ENCODE peak calls at places on chromosomes 7 and 10, in five cellular contexts. M is neural crest cell, U is neural progenitor cell, D is HFF-Myc, V is cardiac fibroblast. G is an unnamed sample.

GRCh38 chr7:80040752-80041151 is 93.9 kb upstream of the GNAI1 start:
- DNase-seq in U (no peak), D (no peak), M (no peak), V (no peak), G (no peak)

GRCh38 chr10:120741415-120741814 is 109.7 kb upstream of the WDR11 start:
- DNase-seq in V (no peak), M (no peak), U (no peak), D (no peak), G (no peak)

GRCh38 chr10:79084972-79085597 is 16.3 kb downstream of the ZMIZ1 start:
- DNase-seq in M (no peak), D (no peak), U (no peak), V (no peak), G (no peak)

GRCh38 chr7:55172161-55172560 is 153.3 kb downstream of the EGFR start:
- DNase-seq in M (no peak), V (no peak), U (no peak), D (no peak), G (no peak)

GRCh38 chr10:69742928-69743602 is 58.6 kb upstream of the COL13A1 start:
- DNase-seq in V (peak; percentile 63), D (no peak), M (peak; percentile 65), U (peak; percentile 72), G (peak; percentile 83)

GRCh38 chr7:95682913-95683312 is 86.6 kb upstream of the PDK4 start:
- DNase-seq in V (peak; percentile 6), U (no peak), M (no peak), D (no peak), G (no peak)

GRCh38 chr10:16728266-16728665 is 89.0 kb downstream of the RSU1 start:
- DNase-seq in D (no peak), M (no peak), U (no peak), V (no peak), G (no peak)

GRCh38 chr7:98944386-98944785 is 66.1 kb downstream of the TRRAP start:
- DNase-seq in U (no peak), V (no peak), M (no peak), D (no peak), G (no peak)

GRCh38 chr7:55476852-55477780 is 95.2 kb downstream of the VOPP1 start:
- DNase-seq in V (no peak), M (no peak), D (no peak), U (no peak), G (no peak)

GRCh38 chr10:45040921-45041320 is 40.2 kb downstream of the ZNF22 start:
- DNase-seq in D (no peak), U (no peak), V (peak; percentile 10), M (no peak), G (no peak)

GRCh38 chr10:5591336-5591824 is 66.6 kb downstream of the CALML3 start:
- DNase-seq in D (no peak), M (no peak), V (no peak), U (peak; percentile 54), G (no peak)

GRCh38 chr10:86960863-86961434 is 2.5 kb downstream of the SNCG start:
- DNase-seq in M (no peak), V (no peak), U (no peak), D (no peak), G (no peak)

GRCh38 chr7:2109936-2110585 is 122.7 kb downstream of the MAD1L1 start:
- DNase-seq in M (no peak), D (peak; percentile 84), U (no peak), V (peak; percentile 79), G (no peak)

GRCh38 chr7:79317728-79318127 is 135.7 kb downstream of the MAGI2 start:
- DNase-seq in V (peak; percentile 77), D (peak; percentile 80), U (peak; percentile 4), M (no peak), G (no peak)

GRCh38 chr10:104260775-104261115 is 6.1 kb downstream of the GSTO1 start:
- DNase-seq in U (no peak), D (no peak), V (peak; percentile 75), M (no peak), G (no peak)

GRCh38 chr10:819326-819725 is 112.2 kb downstream of the LARP4B start:
- DNase-seq in D (no peak), U (no peak), M (no peak), V (peak; percentile 39), G (no peak)

GRCh38 chr7:45663167-45663921 is 89.2 kb downstream of the ADCY1 start:
- DNase-seq in M (peak; percentile 12), V (peak; percentile 14), D (no peak), U (peak; percentile 52), G (no peak)

GRCh38 chr10:29861811-29862505 is 197.4 kb downstream of the JCAD start:
- DNase-seq in V (no peak), D (no peak), U (no peak), M (no peak), G (no peak)

GRCh38 chr10:90462761-90463160 is 395.1 kb downstream of the HTR7 start:
- DNase-seq in V (no peak), M (no peak), D (no peak), U (no peak), G (no peak)

GRCh38 chr10:35876248-35876647 is 234.2 kb upstream of the FZD8 start:
- DNase-seq in D (no peak), U (no peak), M (no peak), V (peak; percentile 47), G (no peak)

GRCh38 chr7:70647801-70648491 is 484.0 kb upstream of the GALNT17 start:
- DNase-seq in D (peak; percentile 25), M (no peak), U (no peak), V (no peak), G (no peak)

GRCh38 chr10:88534072-88534665 is 48.9 kb downstream of the RNLS start:
- DNase-seq in M (no peak), V (no peak), D (no peak), U (no peak), G (no peak)

GRCh38 chr10:88540355-88540754 is 42.8 kb downstream of the RNLS start:
- DNase-seq in V (no peak), D (no peak), M (no peak), U (no peak), G (no peak)

GRCh38 chr10:88537337-88537736 is 45.8 kb downstream of the RNLS start:
- DNase-seq in M (no peak), V (no peak), U (no peak), D (no peak), G (no peak)

GRCh38 chr10:88538038-88538437 is 45.1 kb downstream of the RNLS start:
- DNase-seq in V (peak; percentile 90), D (no peak), M (no peak), U (no peak), G (no peak)

DNA sequence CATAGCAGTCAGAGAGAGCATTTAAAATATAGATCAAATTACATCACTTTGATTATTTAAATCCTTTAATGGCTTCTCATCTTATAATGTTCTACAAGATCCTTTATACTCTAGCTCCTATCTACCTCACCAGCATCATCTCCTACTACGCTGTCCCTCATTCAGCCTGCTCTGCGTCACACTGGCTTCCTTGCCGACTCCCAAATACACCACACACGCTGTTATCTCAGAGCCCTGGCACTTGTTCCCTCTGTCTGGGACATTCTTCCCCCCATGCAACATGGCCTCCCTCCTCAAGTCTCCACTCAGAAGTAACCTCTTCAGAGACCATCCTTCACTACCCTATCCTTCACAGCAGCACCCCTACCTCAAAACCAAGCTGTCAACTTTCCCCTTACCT is 46.7 kb downstream of the RNLS start:
- DNase-seq in D (no peak), V (no peak), U (no peak), M (no peak), G (no peak)
- TF ChIP-seq CTCF in D (no peak), V (no peak), U (no peak), M (no peak), G (no peak)

DNA sequence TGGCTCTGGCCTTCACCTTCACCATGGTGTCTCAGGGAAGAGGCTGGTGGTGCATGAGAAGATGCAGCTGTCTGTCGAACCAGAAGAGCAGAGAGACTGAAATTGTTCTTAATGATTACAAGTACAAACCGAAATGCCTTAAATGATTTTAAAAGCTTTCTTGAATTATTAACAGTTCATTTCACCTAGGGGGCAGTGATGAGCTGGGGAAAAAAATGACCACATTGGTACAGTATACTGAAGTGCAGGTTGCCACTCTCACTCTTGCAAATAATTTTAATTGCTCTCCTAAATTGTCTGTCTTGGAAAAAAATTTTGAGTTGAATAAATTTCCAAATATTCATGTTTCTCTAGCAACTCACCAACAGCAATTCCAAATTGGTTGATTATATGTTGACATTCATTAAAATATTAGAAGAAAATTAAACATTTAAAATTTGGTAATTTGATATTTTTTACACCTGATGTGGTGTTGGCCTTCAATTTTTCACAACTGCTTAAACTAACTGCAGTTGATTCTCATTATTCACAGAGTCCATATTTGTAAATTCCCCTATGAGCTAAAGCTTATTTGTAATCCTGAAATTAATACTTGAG is 692.6 kb downstream of the ZWINT start:
- DNase-seq in D (no peak), M (no peak), U (peak; percentile 15), V (no peak), G (no peak)
- TF ChIP-seq CTCF in D (peak; percentile 13), M (peak; percentile 62), U (peak; percentile 53), V (no peak), G (peak; percentile 70)

GRCh38 chr7:94507962-94508361 is 1.6 kb upstream of the CASD1 start:
- DNase-seq in U (no peak), D (no peak), V (no peak), M (no peak), G (no peak)

GRCh38 chr7:94510582-94511456 is 1.2 kb downstream of the CASD1 start:
- DNase-seq in M (peak; percentile 31), U (peak; percentile 65), D (no peak), V (peak; percentile 29), G (peak; percentile 59)

GRCh38 chr7:94511763-94512162 is 2.2 kb downstream of the CASD1 start:
- DNase-seq in V (no peak), M (no peak), U (no peak), D (no peak), G (no peak)

GRCh38 chr7:94509264-94509878 is at the start of gene CASD1:
- DNase-seq in D (no peak), M (peak; percentile 46), U (no peak), V (peak; percentile 41), G (peak; percentile 28)

DNA sequence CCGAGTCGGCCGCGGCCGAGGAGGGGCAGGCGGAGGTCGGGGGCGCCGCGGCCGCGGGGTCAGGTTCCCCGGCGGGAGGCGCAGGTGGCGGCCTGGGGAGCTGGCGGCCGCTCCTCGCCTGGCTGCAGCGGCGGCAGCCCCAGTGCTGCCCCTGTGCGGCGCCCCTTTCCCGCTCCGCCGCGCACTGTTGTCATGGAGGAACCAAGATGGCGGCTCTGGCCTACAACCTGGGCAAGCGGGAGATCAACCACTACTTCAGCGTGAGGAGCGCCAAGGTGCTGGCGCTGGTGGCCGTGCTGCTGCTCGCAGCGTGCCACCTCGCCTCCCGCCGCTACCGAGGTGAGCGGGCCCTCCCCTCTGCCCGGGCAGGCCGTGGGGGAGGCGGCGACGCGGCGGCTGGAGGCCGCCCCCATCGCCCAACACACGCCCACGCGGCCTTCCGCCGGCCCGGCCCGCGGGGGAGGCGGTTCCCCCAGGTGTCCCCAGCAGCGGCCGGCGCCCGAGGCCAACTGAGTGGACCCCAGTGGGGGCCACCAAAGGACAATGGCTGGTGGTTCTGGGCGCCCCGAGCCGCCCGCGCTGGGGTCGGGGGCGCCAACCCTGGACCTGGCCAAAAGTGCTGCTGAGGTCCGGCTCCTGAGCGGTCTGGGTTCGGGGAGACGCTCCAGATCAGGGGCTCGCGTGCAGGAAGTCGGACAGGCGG is 421 bp downstream of the CASD1 start:
- DNase-seq in V (peak; percentile 69), D (no peak), U (peak; percentile 91), M (peak; percentile 62), G (peak; percentile 78)
- TF ChIP-seq CTCF in V (peak; percentile 24), D (peak; percentile 8), U (peak; percentile 41), M (peak; percentile 38), G (no peak)

DNA sequence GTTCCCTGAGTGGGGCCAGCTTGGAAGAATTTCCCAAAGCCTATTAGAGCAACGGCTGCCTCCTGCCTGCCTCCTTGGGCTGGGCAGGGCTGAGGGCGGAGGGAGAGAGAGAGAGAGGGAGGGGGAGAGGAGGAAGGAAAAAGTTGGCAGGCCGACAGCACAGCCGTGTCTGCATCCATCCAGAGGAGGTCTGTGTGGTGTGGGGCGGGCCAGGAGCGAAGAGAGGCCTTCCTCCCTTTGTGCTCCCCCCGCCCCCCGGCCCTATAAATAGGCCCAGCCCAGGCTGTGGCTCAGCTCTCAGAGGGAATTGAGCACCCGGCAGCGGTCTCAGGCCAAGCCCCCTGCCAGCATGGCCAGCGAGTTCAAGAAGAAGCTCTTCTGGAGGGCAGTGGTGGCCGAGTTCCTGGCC is at the start of gene AQP1:
- DNase-seq in V (peak; percentile 87), U (peak; percentile 53), D (no peak), M (no peak), G (no peak)
- TF ChIP-seq CTCF in V (no peak), U (no peak), D (no peak), M (no peak), G (no peak)

G was measured in glutamatergic neuron.